ENCODE peak calls at places on chromosomes 6 and 20, in ten cellular contexts. X is CD8-positive, alpha-beta memory T cell; M is endodermal cell; Z is H1; T is Peyer's patch; V is HepG2; B is ascending aorta; O is fibroblast of lung; G is SK-N-SH; J is thoracic aorta. U is an unnamed sample.

GRCh38 chr6:31096656-31097055 is 15.7 kb downstream of the C6orf15 start:
- DNase-seq in V (no peak), Z (no peak), J (no peak), G (no peak), B (no peak), T (no peak), M (no peak), X (no peak), O (no peak), U (no peak)

GRCh38 chr6:84445074-84445473 is 217.6 kb upstream of the CEP162 start:
- DNase-seq in B (no peak), Z (no peak), T (no peak), M (no peak), V (no peak), J (no peak), X (no peak), O (no peak), G (no peak), U (no peak)

GRCh38 chr6:167980911-167981310 is 16.6 kb upstream of the KIF25 start:
- DNase-seq in M (no peak), T (no peak), B (no peak), X (no peak), J (no peak), Z (no peak), O (no peak), G (no peak), V (no peak), U (no peak)

GRCh38 chr6:75852721-75853120 is 103.7 kb downstream of the MYO6 start:
- DNase-seq in J (no peak), M (no peak), T (no peak), B (no peak), X (no peak), G (no peak), V (no peak), O (peak; percentile 20), Z (no peak), U (no peak)

GRCh38 chr20:11890331-11891080 is 27.2 kb upstream of the BTBD3 start:
- DNase-seq in X (peak; percentile 12), T (peak; percentile 88), Z (peak; percentile 92), M (peak; percentile 98), J (peak; percentile 51), O (peak; percentile 90), G (peak; percentile 96), V (peak; percentile 92), B (peak; percentile 93), U (peak; percentile 94)

GRCh38 chr6:137487947-137488735 is 6.1 kb downstream of the OLIG3 start:
- DNase-seq in B (no peak), J (no peak), M (peak; percentile 79), G (peak; percentile 27), V (no peak), Z (peak; percentile 73), T (no peak), X (no peak), O (no peak), U (no peak)

GRCh38 chr6:39951198-39951597 is 16.9 kb upstream of the MOCS1 start:
- DNase-seq in G (no peak), O (no peak), B (no peak), Z (no peak), J (no peak), M (no peak), T (no peak), X (no peak), V (no peak), U (no peak)

GRCh38 chr6:141451176-141451507 is 681.6 kb upstream of the GJE1 start:
- DNase-seq in M (peak; percentile 40), V (no peak), Z (no peak), J (no peak), T (no peak), G (no peak), B (no peak), O (no peak), X (no peak), U (no peak)

GRCh38 chr6:117531758-117532276 is 49.3 kb downstream of the DCBLD1 start:
- DNase-seq in Z (no peak), M (no peak), B (no peak), O (peak; percentile 41), G (no peak), X (no peak), T (no peak), V (no peak), J (no peak), U (no peak)

GRCh38 chr6:117530467-117531242 is 48.2 kb downstream of the DCBLD1 start:
- DNase-seq in B (no peak), T (no peak), X (no peak), Z (no peak), G (no peak), J (no peak), V (no peak), O (no peak), M (no peak), U (no peak)

GRCh38 chr6:117533775-117534174 is 51.3 kb downstream of the DCBLD1 start:
- DNase-seq in B (no peak), X (no peak), O (no peak), V (no peak), J (no peak), M (no peak), T (no peak), G (no peak), Z (no peak), U (no peak)

GRCh38 chr6:117534974-117535373 is 52.5 kb downstream of the DCBLD1 start:
- DNase-seq in Z (no peak), B (no peak), M (no peak), G (no peak), J (no peak), O (no peak), V (no peak), T (no peak), X (no peak), U (no peak)

DNA sequence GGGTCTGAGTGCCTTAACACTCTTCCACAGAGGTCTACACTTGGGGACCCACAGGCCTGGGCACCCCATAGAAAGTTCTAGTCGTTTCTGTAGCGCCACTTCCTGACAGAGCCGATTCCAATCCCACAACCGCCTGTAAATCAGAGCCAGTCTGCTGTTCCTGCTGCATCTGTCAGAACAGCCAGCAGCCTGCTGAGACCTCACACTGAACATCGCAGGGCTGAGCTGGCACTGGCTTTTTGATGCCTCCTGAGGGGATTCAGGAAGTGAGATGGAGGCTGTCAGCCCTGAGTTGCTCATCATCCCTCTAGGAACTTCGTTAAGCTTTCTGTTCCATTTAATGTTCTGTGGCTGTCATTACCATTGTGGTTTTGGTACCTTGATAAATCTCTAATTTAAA is 48.9 kb downstream of the DCBLD1 start:
- DNase-seq in T (no peak), G (no peak), V (no peak), B (no peak), J (no peak), Z (no peak), M (no peak), O (no peak), X (no peak), U (no peak)
- H3K36me3 ChIP-seq in T (peaks cover 5% of the 10 kb centered on the region), G (peaks cover 44% of the 10 kb centered on the region), V (peaks cover 50% of the 10 kb centered on the region), B (no peaks in the 10 kb centered on the region), J (no peaks in the 10 kb centered on the region), Z (no peaks in the 10 kb centered on the region), M (no peaks in the 10 kb centered on the region), O (peaks cover 2% of the 10 kb centered on the region), X (no peaks in the 10 kb centered on the region), U (no peaks in the 10 kb centered on the region)

DNA sequence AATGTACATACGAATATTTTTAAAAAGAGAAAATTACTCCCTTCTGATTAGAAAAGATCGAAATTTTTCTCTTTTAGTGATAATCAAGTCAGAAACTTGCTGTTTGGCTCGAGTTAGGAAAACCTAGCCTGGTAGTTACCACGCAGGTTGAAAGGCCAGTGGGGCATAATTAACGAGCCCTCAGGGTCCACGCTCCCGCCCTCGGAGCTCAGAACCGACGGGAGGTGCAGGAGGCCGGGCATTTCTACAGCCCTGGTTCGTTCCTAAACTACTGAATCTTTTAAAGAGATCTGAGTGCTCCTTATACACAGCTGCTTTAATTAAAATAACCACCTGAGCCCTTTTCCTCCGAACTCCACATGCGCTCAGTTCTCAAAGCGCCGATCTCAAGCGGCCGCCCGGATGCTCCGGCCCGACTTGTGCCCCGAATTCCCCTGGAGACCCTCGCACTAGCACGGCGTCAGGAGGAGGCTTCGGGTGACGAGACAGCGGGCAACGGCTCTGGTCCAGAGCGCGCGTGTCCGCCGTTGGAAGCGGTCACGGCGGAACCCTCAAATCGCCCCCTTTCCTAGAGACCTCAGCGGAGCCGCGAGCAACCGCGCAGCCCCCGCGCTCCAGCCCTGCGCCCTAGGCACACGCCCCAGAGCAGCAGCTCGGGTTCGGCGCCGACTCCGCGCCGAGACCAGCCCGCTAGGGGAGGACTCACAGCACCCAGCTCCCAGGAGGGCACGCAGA is 444 bp downstream of the WDR27 start:
- DNase-seq in T (no peak), Z (no peak), M (no peak), O (no peak), B (no peak), J (no peak), V (no peak), X (no peak), G (peak; percentile 51), U (no peak)
- H3K36me3 ChIP-seq in T (peaks cover 10% of the 10 kb centered on the region), Z (no peaks in the 10 kb centered on the region), M (peaks cover 65% of the 10 kb centered on the region), O (no peaks in the 10 kb centered on the region), B (no peaks in the 10 kb centered on the region), J (no peaks in the 10 kb centered on the region), V (peaks cover 8% of the 10 kb centered on the region), X (no peaks in the 10 kb centered on the region), G (peaks cover 27% of the 10 kb centered on the region), U (no peaks in the 10 kb centered on the region)

GRCh38 chr6:46486186-46486585 is 5.1 kb downstream of the RCAN2 start:
- DNase-seq in M (no peak), X (no peak), O (no peak), J (no peak), V (peak; percentile 21), B (no peak), Z (no peak), T (no peak), G (no peak), U (no peak)

GRCh38 chr6:46491201-46491788 is at the start of gene RCAN2:
- DNase-seq in J (peak; percentile 52), V (peak; percentile 27), X (no peak), B (peak; percentile 91), O (peak; percentile 25), T (peak; percentile 72), G (peak; percentile 63), Z (peak; percentile 85), M (peak; percentile 94), U (peak; percentile 76)

GRCh38 chr6:46490425-46491200 is 636 bp downstream of the RCAN2 start:
- DNase-seq in T (no peak), X (no peak), B (peak; percentile 78), J (no peak), M (peak; percentile 90), O (no peak), G (peak; percentile 73), Z (peak; percentile 82), V (no peak), U (peak; percentile 54)

DNA sequence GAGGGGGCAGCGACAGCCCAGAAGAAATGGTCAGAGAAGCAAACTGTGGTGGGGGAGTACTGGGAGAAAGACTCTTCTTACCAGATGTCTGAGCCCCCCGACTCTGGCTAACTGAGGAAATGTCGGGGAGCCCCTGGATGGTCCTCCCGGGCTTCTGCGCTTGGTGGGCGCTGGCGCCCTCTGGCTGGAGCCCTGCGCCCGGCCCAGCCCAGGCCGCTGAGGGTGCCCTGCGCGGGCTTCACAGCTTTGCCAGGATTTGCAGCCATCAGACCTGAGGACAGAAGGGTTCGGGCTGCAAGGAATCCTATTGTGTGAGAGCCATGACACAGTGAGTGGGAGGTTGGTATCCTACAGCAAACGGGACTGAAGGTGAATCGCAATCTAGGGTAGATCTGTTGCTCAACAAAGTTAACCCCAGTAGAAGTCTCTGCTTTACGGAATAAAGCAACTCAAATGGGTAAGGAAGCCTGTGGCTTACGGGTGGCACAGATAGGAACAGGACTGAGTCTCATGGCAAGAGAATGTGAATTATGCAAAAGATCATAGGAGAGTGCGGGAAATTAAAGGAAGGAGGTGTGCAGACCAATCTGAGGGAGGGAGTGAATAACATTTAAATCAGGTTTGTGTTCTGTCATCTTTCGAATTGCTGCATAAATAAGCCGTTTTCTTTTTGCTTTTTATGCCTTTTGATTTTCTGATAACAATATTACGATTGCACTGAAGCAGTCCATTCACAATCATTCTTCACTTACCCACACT is 719 bp upstream of the RCAN2 start:
- DNase-seq in V (peak; percentile 6), B (peak; percentile 83), O (peak; percentile 3), Z (peak; percentile 74), T (peak; percentile 55), G (peak; percentile 63), J (no peak), M (peak; percentile 86), X (peak; percentile 2), U (peak; percentile 61)
- H3K36me3 ChIP-seq in V (no peaks in the 10 kb centered on the region), B (no peaks in the 10 kb centered on the region), O (no peaks in the 10 kb centered on the region), Z (no peaks in the 10 kb centered on the region), T (no peaks in the 10 kb centered on the region), G (no peaks in the 10 kb centered on the region), J (no peaks in the 10 kb centered on the region), M (no peaks in the 10 kb centered on the region), X (no peaks in the 10 kb centered on the region), U (no peaks in the 10 kb centered on the region)

GRCh38 chr6:33279257-33279695 is 2.4 kb downstream of the B3GALT4 start:
- DNase-seq in J (no peak), X (no peak), G (no peak), M (no peak), Z (no peak), T (no peak), V (no peak), O (no peak), B (no peak), U (no peak)

GRCh38 chr6:33280539-33280938 is 3.6 kb downstream of the B3GALT4 start:
- DNase-seq in B (no peak), O (no peak), V (no peak), Z (no peak), G (no peak), J (no peak), T (no peak), M (no peak), X (no peak), U (no peak)

GRCh38 chr6:33278392-33278741 is 1.4 kb downstream of the B3GALT4 start:
- DNase-seq in T (no peak), J (no peak), M (no peak), V (no peak), O (no peak), B (no peak), X (no peak), G (no peak), Z (no peak), U (no peak)

GRCh38 chr6:33278810-33279209 is 1.9 kb downstream of the B3GALT4 start:
- DNase-seq in G (no peak), T (no peak), B (no peak), J (no peak), V (no peak), M (no peak), O (no peak), X (no peak), Z (no peak), U (no peak)

DNA sequence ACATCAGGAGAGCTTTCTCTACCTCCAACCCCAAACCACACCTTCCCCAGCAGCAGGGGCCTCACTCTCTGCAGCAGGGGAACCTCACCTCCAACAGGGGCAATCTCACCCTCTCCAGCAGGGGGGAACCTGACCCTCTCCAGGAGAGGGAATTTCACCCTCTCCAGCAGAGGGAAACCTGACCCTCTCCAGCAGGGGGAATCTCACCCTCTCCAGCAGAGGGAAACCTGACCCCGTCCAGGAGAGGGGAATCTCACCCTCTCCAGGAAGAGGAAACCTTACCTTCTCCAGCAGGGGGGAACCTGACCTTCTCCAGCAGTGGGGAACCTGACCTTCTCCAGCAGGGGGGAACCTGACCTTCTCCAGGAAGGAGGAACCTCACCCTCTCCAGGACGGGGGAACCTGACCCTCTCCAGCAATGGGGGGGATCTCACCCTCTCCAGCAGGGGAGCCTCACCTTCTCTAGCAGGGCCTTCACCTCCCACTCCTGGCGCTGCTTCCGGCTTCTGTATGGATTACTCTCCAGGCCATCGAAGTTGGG is 3.1 kb downstream of the B3GALT4 start:
- DNase-seq in Z (no peak), J (no peak), V (peak; percentile 93), G (peak; percentile 58), B (no peak), T (no peak), X (no peak), M (peak; percentile 91), O (peak; percentile 45), U (no peak)
- H3K36me3 ChIP-seq in Z (peaks cover 34% of the 10 kb centered on the region), J (peaks cover 3% of the 10 kb centered on the region), V (peaks cover 61% of the 10 kb centered on the region), G (peaks cover 23% of the 10 kb centered on the region), B (peaks cover 13% of the 10 kb centered on the region), T (peaks cover 42% of the 10 kb centered on the region), X (peaks cover 30% of the 10 kb centered on the region), M (peaks cover 59% of the 10 kb centered on the region), O (peaks cover 29% of the 10 kb centered on the region), U (no peaks in the 10 kb centered on the region)